ENCODE peak calls at places on chromosomes 12 and 14, in eight cellular contexts. J is stimulated activated CD4-positive, alpha-beta T cell treated with anti-CD3 and anti-CD28 coated beads, Interleukin-1b, Interleukin-23, amount 100 ng/mL, for 4 hours; H is PC-3; L is GM03348; C is HL-60; Y is T1000; I is epithelial cell of proximal tubule; W is cardiac fibroblast. O is an unnamed sample.

GRCh38 chr14:99072433-99072832 is 199.6 kb downstream of the BCL11B start:
- DNase-seq in J (no peak), W (no peak), C (no peak), Y (no peak), L (no peak), I (no peak), H (no peak), O (no peak)

GRCh38 chr12:131755305-131756113 is 44.6 kb downstream of the SFSWAP start:
- DNase-seq in Y (no peak), C (no peak), W (peak), J (no peak), H (peak), L (no peak), I (no peak), O (no peak)

GRCh38 chr12:4960030-4960429 is 50.3 kb downstream of the KCNA1 start:
- DNase-seq in C (no peak), W (no peak), J (no peak), I (no peak), Y (no peak), H (no peak), L (no peak), O (peak)

GRCh38 chr12:69698769-69699540 is at the start of gene BEST3:
- DNase-seq in L (no peak), Y (no peak), C (no peak), J (no peak), W (no peak), H (peak), I (no peak), O (no peak)

GRCh38 chr14:103199141-103199540 is 75.9 kb downstream of the TNFAIP2 start:
- DNase-seq in W (peak), I (no peak), H (no peak), J (no peak), L (peak), Y (no peak), C (no peak), O (no peak)

GRCh38 chr14:42027271-42027670 is 420.6 kb downstream of the LRFN5 start:
- DNase-seq in W (no peak), C (no peak), I (no peak), J (no peak), Y (no peak), H (peak), L (no peak), O (no peak)

GRCh38 chr14:103118663-103119404 is 4.4 kb upstream of the TNFAIP2 start:
- DNase-seq in C (peak), W (no peak), Y (no peak), J (no peak), L (no peak), H (no peak), I (no peak), O (peak)

GRCh38 chr12:109696485-109697269 is 16.9 kb upstream of the FAM222A start:
- DNase-seq in J (no peak), Y (no peak), L (no peak), H (peak), I (no peak), W (no peak), C (no peak), O (no peak)

GRCh38 chr14:22651586-22651985 is 7.4 kb upstream of the OR6J1 start:
- DNase-seq in I (no peak), J (no peak), H (no peak), C (no peak), W (no peak), Y (no peak), L (no peak), O (no peak)

GRCh38 chr12:95674631-95675030 is 115.9 kb downstream of the NTN4 start:
- DNase-seq in J (no peak), Y (no peak), C (no peak), L (no peak), W (peak), I (no peak), H (no peak), O (no peak)

GRCh38 chr14:53953828-53954550 is 2.6 kb downstream of the BMP4 start:
- DNase-seq in L (peak), I (no peak), C (no peak), Y (peak), J (no peak), H (peak), W (peak), O (peak)

GRCh38 chr12:17976202-17976601 is 113.8 kb downstream of the RERGL start:
- DNase-seq in W (no peak), J (no peak), H (peak), Y (no peak), L (no peak), I (no peak), C (no peak), O (no peak)

GRCh38 chr14:86153480-86153879 is 623.5 kb downstream of the FLRT2 start:
- DNase-seq in C (no peak), J (no peak), L (no peak), I (no peak), Y (no peak), W (no peak), H (no peak), O (no peak)

GRCh38 chr14:68951051-68951797 is 27.9 kb downstream of the ACTN1 start:
- DNase-seq in C (peak), Y (peak), W (peak), I (peak), L (peak), H (peak), J (no peak), O (peak)

GRCh38 chr12:117046861-117047530 is 52.2 kb downstream of the TESC start:
- DNase-seq in L (no peak), Y (no peak), H (no peak), W (no peak), J (no peak), I (no peak), C (no peak), O (no peak)

GRCh38 chr12:116087962-116088361 is 189.5 kb downstream of the MED13L start:
- DNase-seq in Y (no peak), I (no peak), L (no peak), W (no peak), H (no peak), C (no peak), J (no peak), O (no peak)

GRCh38 chr12:95440401-95440800 is 33.6 kb upstream of the METAP2 start:
- DNase-seq in Y (no peak), L (no peak), W (peak), I (no peak), H (no peak), C (no peak), J (no peak), O (no peak)

GRCh38 chr12:46963977-46964376 is 115.4 kb upstream of the PCED1B start:
- DNase-seq in W (peak), H (peak), Y (no peak), L (peak), C (no peak), I (no peak), J (no peak), O (no peak)

GRCh38 chr12:52358575-52359350 is 8.5 kb downstream of the KRT85 start:
- DNase-seq in W (no peak), J (no peak), I (no peak), Y (no peak), L (no peak), H (peak), C (no peak), O (no peak)

GRCh38 chr14:74391479-74391878 is 34.5 kb downstream of the SYNDIG1L start:
- DNase-seq in I (no peak), W (no peak), C (no peak), L (no peak), H (no peak), Y (no peak), J (no peak), O (no peak)

GRCh38 chr14:87153391-87153790 is 839.6 kb downstream of the GALC start:
- DNase-seq in L (no peak), J (no peak), C (no peak), I (no peak), W (no peak), Y (no peak), H (no peak), O (no peak)

GRCh38 chr12:64612843-64613242 is 2.5 kb downstream of the RASSF3 start:
- DNase-seq in W (peak), J (no peak), H (no peak), L (no peak), I (no peak), C (no peak), Y (no peak), O (no peak)

GRCh38 chr12:51406299-51406698 is 15.1 kb upstream of the GALNT6 start:
- DNase-seq in H (no peak), L (no peak), Y (no peak), J (no peak), W (no peak), I (no peak), C (no peak), O (no peak)

GRCh38 chr14:95510804-95511203 is 5.6 kb downstream of the SYNE3 start:
- DNase-seq in J (no peak), C (no peak), L (no peak), H (no peak), Y (no peak), I (no peak), W (no peak), O (no peak)

GRCh38 chr12:89791286-89791685 is 82.6 kb upstream of the ATP2B1 start:
- DNase-seq in C (no peak), L (no peak), J (no peak), H (no peak), W (no peak), I (no peak), Y (no peak), O (no peak)

GRCh38 chr12:1093166-1093751 is 102.2 kb downstream of the ERC1 start:
- DNase-seq in J (no peak), I (peak), L (peak), Y (no peak), W (peak), C (no peak), H (peak), O (no peak)

GRCh38 chr12:27733052-27733656 is 22.5 kb downstream of the MRPS35 start:
- DNase-seq in H (peak), Y (peak), L (peak), C (no peak), I (no peak), W (peak), J (peak), O (no peak)

GRCh38 chr12:42104087-42104486 is 40.6 kb downstream of the GXYLT1 start:
- DNase-seq in W (no peak), J (no peak), C (no peak), I (no peak), L (no peak), H (no peak), Y (no peak), O (no peak)

GRCh38 chr12:40953076-40953475 is 235.0 kb upstream of the PDZRN4 start:
- DNase-seq in L (no peak), H (no peak), W (peak), C (no peak), J (no peak), Y (no peak), I (no peak), O (no peak)